ENCODE peak calls at places on chromosome 19, in six cellular contexts. D, W, B, S, T and M are unnamed samples.

GRCh38 chr19:33811246-33811645 is 14.6 kb downstream of the KCTD15 start:
- DNase-seq in S (no peak), W (no peak), T (no peak), D (no peak), B (no peak), M (no peak)

GRCh38 chr19:21851596-21852345 is 15.8 kb upstream of the ZNF43 start:
- DNase-seq in T (peak; percentile 87), S (peak; percentile 98), B (no peak), D (peak; percentile 93), W (peak; percentile 95), M (peak; percentile 96)

GRCh38 chr19:8302734-8303133 is 5.4 kb downstream of the CD320 start:
- DNase-seq in D (no peak), S (peak; percentile 55), B (no peak), T (no peak), W (peak; percentile 1), M (no peak)

GRCh38 chr19:6109947-6110346 is 353 bp downstream of the RFX2 start:
- DNase-seq in S (no peak), D (no peak), W (no peak), T (no peak), B (no peak), M (no peak)

GRCh38 chr19:58538257-58539168 is 5.4 kb upstream of the TRIM28 start:
- DNase-seq in B (no peak), S (no peak), D (peak; percentile 54), W (peak; percentile 67), T (peak; percentile 88), M (peak; percentile 63)

GRCh38 chr19:6071103-6071485 is 39.2 kb downstream of the RFX2 start:
- DNase-seq in W (no peak), S (peak; percentile 57), D (no peak), T (no peak), B (no peak), M (no peak)

GRCh38 chr19:46919324-46919723 is 58.5 kb downstream of the ARHGAP35 start:
- DNase-seq in B (no peak), W (peak; percentile 51), D (no peak), T (no peak), S (no peak), M (peak; percentile 53)

GRCh38 chr19:590396-590745 is 690 bp downstream of the HCN2 start:
- DNase-seq in B (no peak), W (peak; percentile 46), D (no peak), T (no peak), S (no peak), M (peak; percentile 37)

GRCh38 chr19:3995619-3996018 is 10.4 kb upstream of the EEF2 start:
- DNase-seq in S (no peak), B (no peak), T (no peak), D (no peak), W (no peak), M (no peak)